ENCODE peak calls at places on chromosomes 16 and 17, in four cellular contexts. F, C, Y and M are unnamed samples.

GRCh38 chr16:9003322-9003721 is 39.6 kb upstream of the USP7 start:
- DNase-seq in F (no peak), C (no peak), Y (no peak), M (no peak)

GRCh38 chr17:61057257-61057656 is 342.4 kb upstream of the TBX2 start:
- DNase-seq in C (no peak), F (no peak), Y (no peak), M (no peak)

GRCh38 chr17:75685508-75685907 is 18.4 kb downstream of the SAP30BP start:
- DNase-seq in Y (no peak), C (no peak), F (no peak), M (no peak)

GRCh38 chr16:11949527-11949926 is 7.7 kb upstream of the NPIPB2 start:
- DNase-seq in F (peak), Y (peak), C (peak), M (peak)

GRCh38 chr17:42284566-42284965 is 3.7 kb upstream of the STAT5A start:
- DNase-seq in Y (no peak), F (no peak), C (no peak), M (no peak)

GRCh38 chr17:69428252-69428980 is 13.9 kb downstream of the MAP2K6 start:
- DNase-seq in Y (no peak), C (no peak), F (no peak), M (no peak)

GRCh38 chr17:5583426-5584382 is 605 bp downstream of the NLRP1 start:
- DNase-seq in Y (peak), F (no peak), C (no peak), M (no peak)

GRCh38 chr16:3243882-3244281 is 8.9 kb upstream of the ZNF200 start:
- DNase-seq in F (no peak), C (no peak), Y (no peak), M (no peak)

GRCh38 chr16:81639931-81640680 is 139.0 kb upstream of the PLCG2 start:
- DNase-seq in C (no peak), Y (no peak), F (no peak), M (no peak)

GRCh38 chr17:79945591-79946255 is 89.9 kb downstream of the TBC1D16 start:
- DNase-seq in C (no peak), Y (no peak), F (peak), M (no peak)

GRCh38 chr16:60414617-60415016 is 1621.6 kb downstream of the CDH8 start:
- DNase-seq in F (no peak), Y (no peak), C (no peak), M (no peak)

GRCh38 chr16:89355036-89355435 is 135.3 kb downstream of the ANKRD11 start:
- DNase-seq in C (no peak), F (no peak), Y (no peak), M (no peak)

GRCh38 chr16:29909398-29909797 is 9.1 kb downstream of the ASPHD1 start:
- DNase-seq in Y (no peak), F (no peak), C (no peak), M (no peak)

GRCh38 chr17:65198653-65199382 is 61.6 kb downstream of the RGS9 start:
- DNase-seq in C (peak), Y (peak), F (peak), M (no peak)

GRCh38 chr17:56149266-56150036 is 3.8 kb upstream of the ANKFN1 start:
- DNase-seq in C (no peak), Y (no peak), F (no peak), M (no peak)

GRCh38 chr16:31696968-31697743 is 169.5 kb downstream of the AHSP start:
- DNase-seq in Y (peak), C (peak), F (peak), M (no peak)

GRCh38 chr17:6567528-6568185 is 11.3 kb upstream of the PITPNM3 start:
- DNase-seq in Y (no peak), C (no peak), F (peak), M (no peak)

GRCh38 chr17:82752371-82753200 is 721 bp downstream of the TBCD start:
- DNase-seq in F (peak), C (no peak), Y (peak), M (no peak)

GRCh38 chr16:820730-821129 is 20.2 kb upstream of the GNG13 start:
- DNase-seq in F (no peak), C (no peak), Y (no peak), M (no peak)

GRCh38 chr16:16010194-16010593 is 60.8 kb downstream of the ABCC1 start:
- DNase-seq in Y (no peak), F (no peak), C (no peak), M (no peak)

DNA sequence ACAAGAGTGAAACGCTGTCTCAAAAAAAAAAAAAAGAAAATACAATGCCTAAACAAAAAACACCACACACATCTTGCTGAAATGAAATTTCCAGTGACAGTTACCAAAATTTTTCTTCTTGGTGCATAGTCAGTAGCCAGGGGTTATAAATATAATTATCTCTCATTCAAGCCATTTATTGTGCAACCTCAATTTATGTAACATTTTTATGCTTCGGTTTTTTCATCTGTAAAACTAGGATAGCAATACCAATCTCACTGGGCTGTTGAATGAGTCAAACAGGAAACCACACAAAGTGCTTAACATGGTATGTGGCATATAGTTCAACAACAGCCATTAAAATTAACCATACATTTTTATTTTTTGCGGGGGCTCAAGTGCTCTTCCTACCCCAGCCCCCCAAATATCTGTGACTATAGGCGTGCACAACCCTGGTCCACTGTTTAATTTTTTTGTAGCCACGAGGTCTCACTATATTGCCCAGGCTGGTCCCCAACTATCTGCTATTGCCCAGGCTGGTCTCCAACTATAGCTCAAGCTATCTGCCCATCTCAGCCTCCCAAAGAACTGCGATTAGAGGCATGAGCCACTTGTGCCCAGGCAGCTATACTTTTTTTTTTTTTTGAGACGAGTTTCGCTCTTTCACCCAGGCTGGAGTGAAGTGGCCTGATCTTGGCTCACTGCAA is 2.6 kb downstream of the COG4 start:
- DNase-seq in C (no peak), Y (no peak), F (no peak), M (no peak)
- TF ChIP-seq FOXJ3 in C (no peak), Y (no peak), F (no peak), M (no peak)

DNA sequence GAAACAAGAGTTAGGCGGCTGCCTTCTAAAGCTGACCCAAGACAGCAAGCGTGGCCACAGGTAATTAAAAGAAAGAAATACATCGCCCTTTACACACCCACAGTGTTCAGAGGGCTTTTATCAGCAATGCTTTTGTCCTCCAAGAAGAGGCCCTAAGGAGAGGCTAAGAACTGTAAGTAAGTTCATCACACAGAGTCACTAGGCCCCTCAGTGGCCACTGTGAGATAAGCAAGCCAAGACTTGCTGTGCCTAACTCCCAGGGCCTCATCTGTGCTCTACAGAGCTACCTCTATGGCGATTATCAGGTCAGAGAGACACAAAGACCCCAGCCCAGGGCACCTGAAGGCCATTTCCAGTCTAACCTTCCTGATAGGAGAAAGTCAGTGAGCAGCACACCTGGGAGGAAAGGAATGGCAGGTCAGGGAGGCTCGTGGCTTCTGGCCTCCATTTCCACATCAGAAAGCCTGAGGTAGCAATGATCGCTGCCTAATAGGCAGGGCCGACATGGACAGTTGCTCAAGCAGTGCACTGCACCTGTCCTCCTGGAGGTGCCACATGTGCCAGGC is 545.2 kb upstream of the CDH11 start:
- DNase-seq in Y (no peak), F (no peak), C (peak), M (no peak)
- TF ChIP-seq FOXJ3 in Y (no peak), F (no peak), C (no peak), M (no peak)

GRCh38 chr16:85557083-85557975 is 55.8 kb upstream of the GSE1 start:
- DNase-seq in F (peak), C (peak), Y (peak), M (no peak)
- TF ChIP-seq FOXJ3 in F (no peak), C (no peak), Y (no peak), M (no peak)

DNA sequence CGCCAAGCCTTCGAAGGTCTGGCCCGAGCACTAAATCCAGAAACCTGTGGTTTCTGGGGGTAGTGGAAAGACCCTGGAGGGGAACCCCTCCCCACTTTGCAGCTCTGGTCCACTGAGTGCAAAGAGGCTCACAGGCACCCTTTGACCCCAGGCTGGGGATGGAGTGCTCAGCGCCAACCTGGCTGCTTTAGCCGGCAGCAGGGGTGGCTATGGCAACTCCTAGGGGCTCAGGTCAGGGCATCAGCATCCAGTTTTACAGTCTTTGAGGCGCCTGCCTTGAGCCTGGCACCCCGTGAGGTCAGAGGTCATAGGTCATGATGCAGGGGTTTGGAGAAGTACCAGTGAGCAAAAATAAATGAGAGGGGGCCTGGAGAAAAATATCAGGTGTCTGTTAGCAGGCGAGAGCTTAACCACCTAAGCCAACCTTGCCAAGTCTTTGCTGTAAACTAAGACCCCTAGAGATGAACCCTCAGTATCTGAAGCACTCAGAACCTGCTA is 17.9 kb downstream of the CA7 start:
- DNase-seq in Y (no peak), F (no peak), C (no peak), M (no peak)
- TF ChIP-seq FOXJ3 in Y (no peak), F (no peak), C (no peak), M (no peak)

GRCh38 chr17:73831699-73832098 is 187.5 kb upstream of the SDK2 start:
- DNase-seq in F (no peak), C (no peak), Y (no peak), M (no peak)
- TF ChIP-seq FOXJ3 in F (no peak), C (no peak), Y (no peak), M (no peak)

DNA sequence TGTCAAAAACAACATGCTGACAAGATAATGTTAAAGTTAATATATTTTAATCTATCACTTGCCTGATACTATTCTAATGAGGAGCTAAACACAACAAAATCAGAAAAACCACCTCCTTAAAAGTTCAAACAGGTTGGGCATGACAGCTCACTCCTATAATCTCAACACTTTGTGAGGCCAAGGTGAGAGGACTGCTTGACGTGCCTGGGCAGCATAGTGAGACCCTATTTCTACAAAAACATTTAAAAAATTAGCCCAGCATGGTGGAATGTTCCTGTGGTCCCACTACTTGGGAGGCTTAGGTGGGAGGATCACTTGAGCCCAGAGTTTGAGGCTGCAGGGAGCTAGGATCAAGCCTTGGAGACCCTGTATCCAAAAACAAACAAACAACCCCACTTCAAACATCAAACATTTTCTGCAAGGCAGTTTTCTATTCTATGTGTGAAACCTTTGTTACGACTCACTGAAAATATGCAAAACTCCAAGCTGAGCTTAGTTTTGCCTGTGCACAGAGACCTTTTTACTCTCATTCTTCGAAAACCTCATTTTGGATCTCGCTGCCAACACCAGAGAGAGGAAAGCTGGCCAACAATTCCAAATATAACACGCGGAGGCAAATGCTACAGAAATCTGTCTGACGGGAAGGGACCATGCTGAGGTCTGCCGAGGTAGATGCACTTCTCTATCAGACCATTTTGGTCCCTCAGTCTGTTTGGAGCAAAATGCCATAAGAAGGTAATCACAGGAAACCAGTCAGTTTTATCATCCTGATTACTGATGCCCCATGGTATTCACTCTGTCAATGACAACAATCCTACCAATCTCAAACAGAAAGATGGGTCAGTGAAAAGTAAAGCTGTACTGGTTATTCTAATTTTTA is 6.2 kb downstream of the PHF12 start:
- DNase-seq in F (no peak), C (no peak), Y (no peak), M (no peak)
- TF ChIP-seq FOXJ3 in F (no peak), C (no peak), Y (no peak), M (no peak)

DNA sequence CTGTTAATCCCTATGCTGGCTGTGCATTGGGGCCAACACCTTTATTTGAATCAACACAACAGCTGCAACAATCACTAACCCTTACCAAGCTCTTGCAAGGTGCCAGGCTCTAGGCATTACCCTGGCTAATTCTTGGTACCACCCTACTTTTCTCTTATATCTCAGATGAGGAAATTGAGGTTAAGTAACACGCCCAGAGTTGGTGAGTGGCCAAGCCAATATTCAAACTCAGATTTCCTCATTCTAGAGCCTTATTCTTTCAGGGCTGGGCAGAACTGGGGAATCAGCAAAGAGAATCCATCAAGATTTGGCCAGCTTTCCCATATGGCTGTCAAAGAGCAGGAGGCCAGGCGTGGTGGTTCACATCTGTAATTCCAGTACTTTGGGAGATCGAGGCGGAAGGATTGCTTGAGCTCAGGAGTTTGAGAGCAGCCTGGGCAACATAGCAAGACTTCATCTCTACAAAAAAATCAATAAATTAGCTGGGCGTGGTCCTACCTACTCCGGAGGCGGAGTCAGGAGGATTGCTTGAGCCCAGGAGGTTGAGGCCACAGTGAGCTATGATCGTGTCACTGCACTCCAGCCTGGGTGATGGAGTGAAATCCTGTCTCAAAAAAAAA is 23.7 kb downstream of the ARSG start:
- DNase-seq in Y (no peak), F (no peak), C (no peak), M (no peak)
- TF ChIP-seq FOXJ3 in Y (no peak), F (no peak), C (no peak), M (no peak)

GRCh38 chr17:50182783-50183438 is 17.1 kb downstream of the SGCA start:
- DNase-seq in F (no peak), C (no peak), Y (no peak), M (no peak)
- TF ChIP-seq FOXJ3 in F (no peak), C (no peak), Y (no peak), M (no peak)

DNA sequence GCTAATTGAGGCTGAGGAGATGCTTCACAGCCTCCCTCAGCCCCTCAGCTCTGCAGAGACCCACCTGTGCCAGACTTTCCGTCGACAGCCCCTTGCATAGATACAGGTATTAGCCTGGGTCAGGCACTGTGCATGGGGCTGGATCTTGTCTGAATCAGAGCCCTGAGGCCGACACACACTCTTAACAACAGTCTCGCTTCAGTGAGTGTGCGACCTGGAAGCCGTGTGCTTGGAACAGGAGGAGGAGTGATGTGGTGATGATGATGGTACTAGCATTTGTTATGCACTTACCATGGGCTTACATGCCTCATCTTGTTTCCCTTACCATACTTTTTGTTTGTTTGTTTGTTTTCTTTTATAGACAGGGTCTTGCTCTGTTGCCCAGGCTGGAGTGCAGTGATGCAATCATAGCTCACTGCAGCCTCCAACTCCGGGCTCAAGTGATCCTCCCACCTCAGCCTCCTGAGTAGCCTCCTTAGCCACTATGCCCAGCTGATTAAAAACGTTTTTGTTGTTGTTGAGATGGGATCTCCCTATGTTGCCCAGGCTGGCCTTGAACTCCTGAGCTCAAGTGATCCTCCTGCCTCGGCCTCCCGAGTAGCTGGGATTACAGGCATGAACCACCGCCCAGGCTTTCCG is 15.1 kb downstream of the MRM1 start:
- DNase-seq in F (no peak), Y (no peak), C (no peak), M (no peak)
- TF ChIP-seq FOXJ3 in F (no peak), Y (no peak), C (no peak), M (no peak)

DNA sequence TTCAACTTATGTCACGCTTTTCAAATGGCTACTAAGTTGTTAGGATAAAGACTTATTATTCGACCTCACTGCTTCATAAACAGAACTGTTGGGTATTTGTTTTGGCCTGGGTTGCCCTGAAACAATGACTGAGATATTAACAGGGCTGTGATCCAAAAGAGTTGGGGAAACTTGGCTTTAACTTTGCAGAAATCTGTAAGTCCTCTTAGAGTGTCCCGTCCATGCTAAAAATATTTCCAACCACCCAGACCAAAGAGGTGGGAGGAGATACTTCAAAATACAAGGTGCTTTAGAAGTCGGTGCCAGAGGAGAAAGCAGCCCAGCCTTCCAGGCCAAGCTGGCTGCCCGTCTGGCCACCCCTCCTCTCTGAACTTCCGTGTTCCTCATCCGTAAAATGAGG is 16.1 kb upstream of the SPATA32 start:
- DNase-seq in F (no peak), C (no peak), Y (no peak), M (no peak)
- TF ChIP-seq FOXJ3 in F (no peak), C (no peak), Y (no peak), M (no peak)